ENCODE peak calls at places on chromosomes 2 and 18, in six cellular contexts. One of them, this sample, is unnamed.

GRCh38 chr2:46803911-46804670 is 111.5 kb downstream of the MCFD2 start:
- DNase-seq in neuronal stem cell: no peak
- DNase-seq in mesendoderm: no peak
- DNase-seq in mesenchymal stem cell: peak; percentile 42
- DNase-seq in IMR-90: peak; percentile 96
- DNase-seq in H9: no peak
- DNase-seq in this sample: no peak

GRCh38 chr2:128775064-128775347 is 456.3 kb upstream of the HS6ST1 start:
- DNase-seq in IMR-90: no peak
- DNase-seq in neuronal stem cell: no peak
- DNase-seq in mesendoderm: no peak
- DNase-seq in mesenchymal stem cell: no peak
- DNase-seq in H9: peak; percentile 7
- DNase-seq in this sample: no peak

GRCh38 chr2:112032615-112033457 is 22.2 kb upstream of the TMEM87B start:
- DNase-seq in neuronal stem cell: no peak
- DNase-seq in mesendoderm: no peak
- DNase-seq in mesenchymal stem cell: peak; percentile 96
- DNase-seq in H9: no peak
- DNase-seq in IMR-90: peak; percentile 71
- DNase-seq in this sample: peak; percentile 27

GRCh38 chr2:33412920-33413319 is 63.5 kb upstream of the RASGRP3 start:
- DNase-seq in neuronal stem cell: no peak
- DNase-seq in mesendoderm: peak; percentile 53
- DNase-seq in mesenchymal stem cell: peak; percentile 80
- DNase-seq in IMR-90: peak; percentile 76
- DNase-seq in H9: no peak
- DNase-seq in this sample: no peak

GRCh38 chr2:53445376-53446072 is 322.1 kb upstream of the CHAC2 start:
- DNase-seq in mesenchymal stem cell: peak; percentile 32
- DNase-seq in neuronal stem cell: no peak
- DNase-seq in H9: no peak
- DNase-seq in IMR-90: peak; percentile 74
- DNase-seq in mesendoderm: no peak
- DNase-seq in this sample: no peak

GRCh38 chr18:47204908-47205522 is 28.9 kb upstream of the IER3IP1 start:
- DNase-seq in mesendoderm: peak; percentile 78
- DNase-seq in IMR-90: peak; percentile 27
- DNase-seq in neuronal stem cell: no peak
- DNase-seq in H9: peak; percentile 60
- DNase-seq in mesenchymal stem cell: peak; percentile 55
- DNase-seq in this sample: peak; percentile 66

GRCh38 chr18:24086082-24086481 is 52.8 kb upstream of the CABYR start:
- DNase-seq in neuronal stem cell: no peak
- DNase-seq in mesendoderm: no peak
- DNase-seq in H9: no peak
- DNase-seq in mesenchymal stem cell: no peak
- DNase-seq in IMR-90: peak; percentile 4
- DNase-seq in this sample: no peak

GRCh38 chr2:21042958-21043743 is 722 bp downstream of the APOB start:
- DNase-seq in H9: peak; percentile 79
- DNase-seq in IMR-90: peak; percentile 31
- DNase-seq in mesenchymal stem cell: peak; percentile 50
- DNase-seq in neuronal stem cell: peak; percentile 78
- DNase-seq in mesendoderm: peak; percentile 74
- DNase-seq in this sample: peak; percentile 89

GRCh38 chr2:16665746-16666452 is at the start of gene CYRIA:
- DNase-seq in neuronal stem cell: peak; percentile 46
- DNase-seq in IMR-90: no peak
- DNase-seq in H9: peak; percentile 61
- DNase-seq in mesendoderm: peak; percentile 30
- DNase-seq in mesenchymal stem cell: peak; percentile 61
- DNase-seq in this sample: no peak

GRCh38 chr2:237563816-237564215 is 2.6 kb upstream of the PRLH start:
- DNase-seq in H9: peak; percentile 68
- DNase-seq in IMR-90: peak; percentile 23
- DNase-seq in mesendoderm: peak; percentile 64
- DNase-seq in mesenchymal stem cell: peak; percentile 51
- DNase-seq in neuronal stem cell: no peak
- DNase-seq in this sample: no peak

GRCh38 chr2:46275995-46276394 is 21.2 kb upstream of the EPAS1 start:
- DNase-seq in mesendoderm: peak; percentile 76
- DNase-seq in mesenchymal stem cell: no peak
- DNase-seq in H9: peak; percentile 85
- DNase-seq in neuronal stem cell: no peak
- DNase-seq in IMR-90: no peak
- DNase-seq in this sample: peak; percentile 71

GRCh38 chr2:53422979-53423378 is 344.6 kb upstream of the CHAC2 start:
- DNase-seq in mesenchymal stem cell: peak; percentile 57
- DNase-seq in mesendoderm: peak; percentile 82
- DNase-seq in neuronal stem cell: peak; percentile 18
- DNase-seq in IMR-90: peak; percentile 59
- DNase-seq in H9: peak; percentile 74
- DNase-seq in this sample: peak; percentile 59

GRCh38 chr2:227761734-227762476 is 16.2 kb downstream of the SCYGR8 start:
- DNase-seq in IMR-90: peak; percentile 8
- DNase-seq in H9: no peak
- DNase-seq in neuronal stem cell: no peak
- DNase-seq in mesendoderm: no peak
- DNase-seq in mesenchymal stem cell: no peak
- DNase-seq in this sample: no peak

GRCh38 chr18:44452346-44452745 is 228.3 kb upstream of the SETBP1 start:
- DNase-seq in H9: no peak
- DNase-seq in mesendoderm: no peak
- DNase-seq in neuronal stem cell: no peak
- DNase-seq in mesenchymal stem cell: no peak
- DNase-seq in IMR-90: no peak
- DNase-seq in this sample: no peak

GRCh38 chr18:60322591-60322990 is 50.0 kb downstream of the MC4R start:
- DNase-seq in neuronal stem cell: no peak
- DNase-seq in mesendoderm: no peak
- DNase-seq in mesenchymal stem cell: peak; percentile 57
- DNase-seq in IMR-90: no peak
- DNase-seq in H9: no peak
- DNase-seq in this sample: no peak

GRCh38 chr18:78967692-78968091 is 11.9 kb upstream of the SALL3 start:
- DNase-seq in IMR-90: no peak
- DNase-seq in mesenchymal stem cell: no peak
- DNase-seq in mesendoderm: no peak
- DNase-seq in neuronal stem cell: no peak
- DNase-seq in H9: no peak
- DNase-seq in this sample: no peak

GRCh38 chr2:164015328-164016123 is 279.7 kb upstream of the FIGN start:
- DNase-seq in IMR-90: no peak
- DNase-seq in mesenchymal stem cell: no peak
- DNase-seq in mesendoderm: no peak
- DNase-seq in neuronal stem cell: no peak
- DNase-seq in H9: no peak
- DNase-seq in this sample: no peak

GRCh38 chr2:196849895-196850294 is 40.7 kb upstream of the C2orf66 start:
- DNase-seq in H9: no peak
- DNase-seq in mesendoderm: peak; percentile 43
- DNase-seq in IMR-90: peak; percentile 45
- DNase-seq in mesenchymal stem cell: peak; percentile 19
- DNase-seq in neuronal stem cell: no peak
- DNase-seq in this sample: no peak

GRCh38 chr2:178479758-178480226 is 465 bp upstream of the PLEKHA3 start:
- DNase-seq in mesendoderm: no peak
- DNase-seq in IMR-90: no peak
- DNase-seq in mesenchymal stem cell: no peak
- DNase-seq in neuronal stem cell: no peak
- DNase-seq in H9: no peak
- DNase-seq in this sample: no peak

GRCh38 chr2:100262555-100263320 is 59.6 kb downstream of the LONRF2 start:
- DNase-seq in IMR-90: peak; percentile 56
- DNase-seq in mesendoderm: peak; percentile 88
- DNase-seq in mesenchymal stem cell: peak; percentile 74
- DNase-seq in neuronal stem cell: peak; percentile 68
- DNase-seq in H9: peak; percentile 82
- DNase-seq in this sample: no peak

GRCh38 chr2:23828986-23829385 is 97.9 kb downstream of the ATAD2B start:
- DNase-seq in mesenchymal stem cell: no peak
- DNase-seq in IMR-90: peak; percentile 11
- DNase-seq in mesendoderm: no peak
- DNase-seq in H9: no peak
- DNase-seq in neuronal stem cell: no peak
- DNase-seq in this sample: no peak

GRCh38 chr2:188598551-188598950 is 306.9 kb downstream of the GULP1 start:
- DNase-seq in mesenchymal stem cell: peak; percentile 24
- DNase-seq in mesendoderm: no peak
- DNase-seq in neuronal stem cell: no peak
- DNase-seq in H9: no peak
- DNase-seq in IMR-90: no peak
- DNase-seq in this sample: no peak

GRCh38 chr2:230946429-230947234 is 21.6 kb upstream of the GPR55 start:
- DNase-seq in neuronal stem cell: no peak
- DNase-seq in mesendoderm: no peak
- DNase-seq in IMR-90: no peak
- DNase-seq in H9: no peak
- DNase-seq in mesenchymal stem cell: no peak
- DNase-seq in this sample: no peak
- H2BK120ac ChIP-seq in neuronal stem cell: no peak overlapping the region
- H2BK120ac ChIP-seq in mesendoderm: no peak overlapping the region
- H2BK120ac ChIP-seq in IMR-90: no peak overlapping the region
- H2BK120ac ChIP-seq in H9: no peak overlapping the region
- H2BK120ac ChIP-seq in mesenchymal stem cell: no peak overlapping the region
- H2BK120ac ChIP-seq in this sample: no peak overlapping the region

GRCh38 chr2:84946204-84947009 is 24.6 kb upstream of the KCMF1 start:
- DNase-seq in neuronal stem cell: no peak
- DNase-seq in H9: no peak
- DNase-seq in IMR-90: peak; percentile 91
- DNase-seq in mesendoderm: no peak
- DNase-seq in mesenchymal stem cell: peak; percentile 74
- DNase-seq in this sample: no peak
- H2BK120ac ChIP-seq in neuronal stem cell: no peak overlapping the region
- H2BK120ac ChIP-seq in H9: no peak overlapping the region
- H2BK120ac ChIP-seq in IMR-90: peak overlapping the region; percentile 96
- H2BK120ac ChIP-seq in mesendoderm: no peak overlapping the region
- H2BK120ac ChIP-seq in mesenchymal stem cell: no peak overlapping the region
- H2BK120ac ChIP-seq in this sample: no peak overlapping the region

GRCh38 chr2:185658766-185659165 is 79.8 kb upstream of the FSIP2 start:
- DNase-seq in neuronal stem cell: no peak
- DNase-seq in mesendoderm: no peak
- DNase-seq in IMR-90: no peak
- DNase-seq in H9: no peak
- DNase-seq in mesenchymal stem cell: peak; percentile 65
- DNase-seq in this sample: no peak

GRCh38 chr2:185668710-185669109 is 69.9 kb upstream of the FSIP2 start:
- DNase-seq in neuronal stem cell: no peak
- DNase-seq in IMR-90: no peak
- DNase-seq in H9: no peak
- DNase-seq in mesenchymal stem cell: peak; percentile 27
- DNase-seq in mesendoderm: peak; percentile 68
- DNase-seq in this sample: no peak

GRCh38 chr2:185667452-185667851 is 71.2 kb upstream of the FSIP2 start:
- DNase-seq in H9: no peak
- DNase-seq in mesenchymal stem cell: no peak
- DNase-seq in neuronal stem cell: no peak
- DNase-seq in IMR-90: no peak
- DNase-seq in mesendoderm: no peak
- DNase-seq in this sample: no peak

DNA sequence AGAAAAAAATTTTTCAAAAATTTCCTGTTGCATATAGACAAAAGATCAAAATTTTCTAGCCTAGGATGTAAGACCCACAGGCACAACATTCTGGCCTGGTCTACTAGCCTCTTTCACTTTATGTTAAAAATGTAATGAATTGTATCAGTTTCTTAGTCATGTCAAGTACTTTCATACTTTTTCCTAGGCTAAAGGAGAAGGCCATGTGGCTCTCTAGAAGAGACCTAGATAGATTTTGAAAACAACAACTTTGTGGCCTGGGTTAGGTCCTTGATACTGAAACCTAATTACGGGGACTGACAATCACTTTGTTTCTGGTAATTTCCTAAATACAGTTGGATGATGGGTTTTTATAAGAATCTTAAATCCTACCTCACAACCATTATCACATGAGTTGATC is 74.8 kb upstream of the FSIP2 start:
- DNase-seq in mesenchymal stem cell: no peak
- DNase-seq in H9: no peak
- DNase-seq in mesendoderm: no peak
- DNase-seq in neuronal stem cell: no peak
- DNase-seq in IMR-90: no peak
- DNase-seq in this sample: no peak
- H2BK120ac ChIP-seq in mesenchymal stem cell: no peak overlapping the region
- H2BK120ac ChIP-seq in H9: no peak overlapping the region
- H2BK120ac ChIP-seq in mesendoderm: no peak overlapping the region
- H2BK120ac ChIP-seq in neuronal stem cell: no peak overlapping the region
- H2BK120ac ChIP-seq in IMR-90: no peak overlapping the region
- H2BK120ac ChIP-seq in this sample: no peak overlapping the region

GRCh38 chr2:213149949-213150314 is 1.5 kb downstream of the IKZF2 start:
- DNase-seq in mesenchymal stem cell: peak; percentile 7
- DNase-seq in neuronal stem cell: peak; percentile 9
- DNase-seq in IMR-90: no peak
- DNase-seq in H9: no peak
- DNase-seq in mesendoderm: no peak
- DNase-seq in this sample: no peak
- H2BK120ac ChIP-seq in mesenchymal stem cell: no peak overlapping the region
- H2BK120ac ChIP-seq in neuronal stem cell: no peak overlapping the region
- H2BK120ac ChIP-seq in IMR-90: peak overlapping the region; percentile 75
- H2BK120ac ChIP-seq in H9: no peak overlapping the region
- H2BK120ac ChIP-seq in mesendoderm: no peak overlapping the region
- H2BK120ac ChIP-seq in this sample: no peak overlapping the region

DNA sequence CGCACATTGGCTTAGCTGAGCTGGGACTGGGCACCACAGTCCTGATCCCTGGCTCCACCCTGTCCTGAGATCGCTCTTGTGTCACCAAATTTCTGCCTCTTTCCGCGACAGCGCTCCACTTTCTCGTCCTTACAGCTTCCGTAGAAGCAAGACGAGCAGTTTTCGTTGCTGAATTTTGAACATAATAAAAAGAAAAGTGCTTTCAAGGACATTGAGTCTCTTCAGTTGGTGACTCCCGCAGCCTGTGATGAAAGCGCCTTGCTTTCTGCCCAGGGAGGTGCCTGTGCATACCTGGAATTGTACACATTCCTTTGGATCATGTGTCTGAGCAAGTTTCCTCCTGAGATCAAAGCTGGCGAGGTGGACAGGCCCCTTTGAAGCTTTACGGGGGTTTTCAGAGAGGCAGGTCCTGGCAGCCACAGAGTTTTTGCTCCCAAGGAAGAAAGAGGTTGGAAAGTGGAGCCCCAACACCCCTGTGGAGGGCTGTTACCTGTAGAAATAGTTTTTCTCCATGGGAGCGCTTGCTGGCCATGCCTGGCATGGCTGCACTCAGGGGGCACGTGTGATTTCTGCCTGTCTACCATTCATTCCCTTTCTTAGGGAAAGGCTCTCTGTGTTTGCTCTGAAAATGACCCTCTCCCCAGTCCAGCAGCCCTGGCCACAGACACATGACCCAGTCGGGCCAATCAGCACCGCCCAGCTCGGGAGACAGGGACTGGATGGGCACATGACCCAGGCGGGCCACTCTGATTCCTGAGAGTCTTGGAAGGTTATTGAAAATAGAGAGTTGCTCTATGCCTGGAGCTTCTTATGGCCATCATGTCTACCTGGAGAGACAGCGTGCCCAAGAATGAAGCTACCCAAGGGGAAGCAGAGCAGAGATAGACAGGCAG is 115.6 kb upstream of the OTOS start:
- DNase-seq in neuronal stem cell: no peak
- DNase-seq in mesenchymal stem cell: no peak
- DNase-seq in H9: peak; percentile 45
- DNase-seq in IMR-90: no peak
- DNase-seq in mesendoderm: peak; percentile 88
- DNase-seq in this sample: no peak
- H2BK120ac ChIP-seq in neuronal stem cell: no peak overlapping the region
- H2BK120ac ChIP-seq in mesenchymal stem cell: no peak overlapping the region
- H2BK120ac ChIP-seq in H9: no peak overlapping the region
- H2BK120ac ChIP-seq in IMR-90: no peak overlapping the region
- H2BK120ac ChIP-seq in mesendoderm: no peak overlapping the region
- H2BK120ac ChIP-seq in this sample: no peak overlapping the region

This sample was measured in H1.